ENCODE peak calls at places on chromosomes 3 and 15, in six cellular contexts. K is GM12891; I is stromal cell of bone marrow; T is activated CD4-positive, alpha-beta T cell treated with anti-CD3 and anti-CD28 coated beads for 24 hours; Q is activated effector memory CD4-positive, alpha-beta T cell treated with Interleukin-2 at 50 U/mL for 16 hours; O is mesenteric fat pad. C is an unnamed sample.

GRCh38 chr3:50415066-50415465 is 55.7 kb upstream of the TMEM115 start:
- DNase-seq in T (no peak), K (no peak), O (no peak), Q (no peak), I (no peak), C (no peak)

GRCh38 chr3:166527325-166527724 is 690.1 kb upstream of the BCHE start:
- DNase-seq in Q (no peak), O (no peak), T (no peak), K (no peak), I (no peak), C (no peak)

GRCh38 chr15:63146684-63147083 is 10.6 kb downstream of the RPS27L start:
- DNase-seq in I (no peak), T (no peak), O (no peak), Q (no peak), K (no peak), C (no peak)

GRCh38 chr15:52337961-52338535 is 42.4 kb upstream of the MYO5C start:
- DNase-seq in K (no peak), I (no peak), Q (no peak), T (no peak), O (no peak), C (no peak)

GRCh38 chr3:33858131-33858530 is 59.7 kb downstream of the PDCD6IP start:
- DNase-seq in Q (no peak), I (no peak), T (no peak), O (no peak), K (no peak), C (no peak)

GRCh38 chr3:38138347-38139190 is at the start of gene MYD88:
- DNase-seq in K (peak), T (peak), Q (peak), O (peak), I (peak), C (peak)

GRCh38 chr15:27119695-27120266 is 148.8 kb downstream of the GABRG3 start:
- DNase-seq in I (no peak), O (no peak), Q (no peak), T (no peak), K (no peak), C (no peak)

GRCh38 chr3:151875759-151876158 is 2.3 kb downstream of the SUCNR1 start:
- DNase-seq in K (no peak), I (no peak), T (no peak), Q (no peak), O (no peak), C (no peak)

GRCh38 chr3:13540332-13540995 is 8.5 kb upstream of the FBLN2 start:
- DNase-seq in K (no peak), I (no peak), O (no peak), T (no peak), Q (no peak), C (no peak)

GRCh38 chr3:4751057-4752051 is 227.9 kb upstream of the BHLHE40 start:
- DNase-seq in Q (no peak), I (peak), T (no peak), O (no peak), K (no peak), C (peak)

GRCh38 chr3:138717348-138717747 is 108.8 kb downstream of the FAIM start:
- DNase-seq in O (no peak), T (no peak), K (no peak), I (no peak), Q (no peak), C (no peak)

GRCh38 chr3:151556591-151556990 is 95.7 kb upstream of the IGSF10 start:
- DNase-seq in T (no peak), Q (no peak), O (no peak), K (no peak), I (no peak), C (no peak)

GRCh38 chr15:29364429-29365078 is 94.9 kb upstream of the NSMCE3 start:
- DNase-seq in K (no peak), T (no peak), Q (no peak), I (peak), O (no peak), C (no peak)

GRCh38 chr3:182741214-182741613 is 52.1 kb upstream of the ATP11B start:
- DNase-seq in T (no peak), O (no peak), Q (no peak), I (no peak), K (no peak), C (no peak)

GRCh38 chr3:196789773-196790419 is 50.2 kb downstream of the PAK2 start:
- DNase-seq in O (no peak), T (no peak), I (no peak), Q (no peak), K (no peak), C (no peak)

GRCh38 chr15:71730277-71731144 is 79.8 kb upstream of the NR2E3 start:
- DNase-seq in K (peak), O (no peak), I (peak), Q (no peak), T (peak), C (no peak)

GRCh38 chr3:49869525-49870126 is at the start of gene CAMKV:
- DNase-seq in I (no peak), K (peak), Q (no peak), O (no peak), T (no peak), C (no peak)

GRCh38 chr3:52934626-52935530 is 37.5 kb upstream of the STIMATE start:
- DNase-seq in T (peak), Q (peak), I (peak), K (peak), O (no peak), C (no peak)

C was measured in cardiac septum.